ENCODE peak calls at places on chromosomes 1 and 21, in eight cellular contexts. H is smooth muscle cell of the brain vasculature; J is BE2C; W is activated naive CD8-positive, alpha-beta T cell treated with anti-CD3 and anti-CD28 coated beads, Interleukin-2, amount 50 U/mL, for 24 hours; F is AML-193; X is EL; Q is heart left ventricle; L is cortex of kidney. I is an unnamed sample.

GRCh38 chr1:164560076-164560475 is 1.1 kb downstream of the PBX1 start:
- DNase-seq in H (no peak), J (no peak), W (no peak), F (no peak), X (peak), Q (no peak), L (no peak), I (no peak)

GRCh38 chr21:39007532-39007931 is 175.7 kb downstream of the PSMG1 start:
- DNase-seq in H (no peak), J (no peak), W (no peak), F (no peak), X (no peak), Q (no peak), L (no peak), I (no peak)

GRCh38 chr1:176522310-176522846 is 59.4 kb downstream of the PAPPA2 start:
- DNase-seq in H (no peak), J (no peak), W (no peak), F (no peak), X (no peak), Q (no peak), L (no peak), I (peak)

GRCh38 chr21:41678944-41679343 is 87.9 kb downstream of the RIPK4 start:
- DNase-seq in H (peak), J (peak), W (no peak), F (no peak), X (peak), Q (peak), L (no peak), I (peak)

GRCh38 chr1:5944069-5944847 is 48.0 kb downstream of the NPHP4 start:
- DNase-seq in H (no peak), J (no peak), W (no peak), F (no peak), X (no peak), Q (no peak), L (no peak), I (no peak)

GRCh38 chr21:26405735-26406361 is 167.2 kb downstream of the CYYR1 start:
- DNase-seq in H (peak), J (peak), W (peak), F (no peak), X (peak), Q (no peak), L (no peak), I (peak)

GRCh38 chr1:11925938-11926292 is 312 bp downstream of the KIAA2013 start:
- DNase-seq in H (no peak), J (no peak), W (no peak), F (no peak), X (no peak), Q (peak), L (no peak), I (no peak)

GRCh38 chr1:15180189-15180588 is 26.6 kb downstream of the TMEM51 start:
- DNase-seq in H (no peak), J (peak), W (no peak), F (no peak), X (no peak), Q (no peak), L (no peak), I (no peak)

GRCh38 chr1:9345922-9346321 is 53.2 kb downstream of the SPSB1 start:
- DNase-seq in H (no peak), J (peak), W (no peak), F (no peak), X (no peak), Q (peak), L (no peak), I (no peak)

GRCh38 chr1:61436491-61437120 is 288.3 kb downstream of the TM2D1 start:
- DNase-seq in H (no peak), J (no peak), W (no peak), F (no peak), X (no peak), Q (no peak), L (no peak), I (no peak)

GRCh38 chr21:41560701-41561158 is 52.8 kb upstream of the TMPRSS2 start:
- DNase-seq in H (no peak), J (no peak), W (no peak), F (no peak), X (no peak), Q (no peak), L (no peak), I (peak)

GRCh38 chr1:17617787-17618557 is 78.5 kb downstream of the ARHGEF10L start:
- DNase-seq in H (no peak), J (no peak), W (no peak), F (no peak), X (peak), Q (peak), L (no peak), I (no peak)

GRCh38 chr1:114691061-114691460 is 4.3 kb downstream of the AMPD1 start:
- DNase-seq in H (no peak), J (no peak), W (no peak), F (no peak), X (no peak), Q (no peak), L (no peak), I (no peak)

GRCh38 chr1:44808063-44808937 is at the start of gene BTBD19:
- DNase-seq in H (no peak), J (peak), W (peak), F (no peak), X (peak), Q (peak), L (no peak), I (no peak)

GRCh38 chr1:43137445-43138052 is 34.5 kb downstream of the EBNA1BP2 start:
- DNase-seq in H (no peak), J (no peak), W (no peak), F (no peak), X (no peak), Q (no peak), L (no peak), I (no peak)

GRCh38 chr1:210652329-210652954 is 323.7 kb downstream of the HHAT start:
- DNase-seq in H (no peak), J (no peak), W (no peak), F (no peak), X (no peak), Q (no peak), L (no peak), I (no peak)

GRCh38 chr1:200535605-200536004 is 84.9 kb downstream of the KIF14 start:
- DNase-seq in H (no peak), J (peak), W (peak), F (peak), X (peak), Q (no peak), L (no peak), I (peak)

GRCh38 chr21:29893687-29894086 is 46.1 kb downstream of the GRIK1 start:
- DNase-seq in H (no peak), J (no peak), W (no peak), F (no peak), X (no peak), Q (no peak), L (no peak), I (no peak)

GRCh38 chr21:42392731-42393442 is 3.0 kb downstream of the TMPRSS3 start:
- DNase-seq in H (peak), J (no peak), W (no peak), F (no peak), X (no peak), Q (peak), L (no peak), I (no peak)

GRCh38 chr1:201069636-201070035 is 42.6 kb downstream of the CACNA1S start:
- DNase-seq in H (no peak), J (no peak), W (no peak), F (no peak), X (no peak), Q (no peak), L (no peak), I (no peak)

I was measured in LoVo.